ENCODE peak calls at places on chromosomes 5 and 9, in nine cellular contexts. A, B, Y, E, X, Q, O, R and C are unnamed samples.

GRCh38 chr5:1014781-1015221 is 6.2 kb downstream of the NKD2 start:
- DNase-seq in X (no peak), R (no peak), Y (no peak), Q (peak), A (no peak), O (no peak), B (no peak), E (no peak), C (no peak)

GRCh38 chr5:13746026-13746425 is 198.5 kb downstream of the DNAH5 start:
- DNase-seq in X (no peak), Y (no peak), E (no peak), Q (no peak), R (no peak), O (no peak), A (no peak), B (no peak), C (no peak)

GRCh38 chr5:168683247-168683926 is 104.2 kb upstream of the PANK3 start:
- DNase-seq in X (no peak), B (peak), Y (no peak), O (no peak), Q (peak), R (no peak), A (no peak), E (no peak), C (no peak)

GRCh38 chr5:113056988-113057387 is 80.4 kb downstream of the DCP2 start:
- DNase-seq in Q (no peak), R (no peak), A (no peak), B (no peak), E (no peak), Y (peak), O (no peak), X (no peak), C (peak)

GRCh38 chr5:78534148-78535009 is 114.2 kb downstream of the LHFPL2 start:
- DNase-seq in O (peak), R (no peak), B (no peak), X (peak), E (no peak), A (no peak), Q (no peak), Y (no peak), C (no peak)

GRCh38 chr9:20921362-20921761 is 110.1 kb downstream of the HACD4 start:
- DNase-seq in X (no peak), R (no peak), A (no peak), E (no peak), Q (no peak), O (no peak), Y (no peak), B (no peak), C (no peak)

GRCh38 chr9:133169102-133169501 is 5.4 kb upstream of the GBGT1 start:
- DNase-seq in Y (peak), R (no peak), X (no peak), E (no peak), Q (peak), B (no peak), O (no peak), A (no peak), C (no peak)

GRCh38 chr9:20684865-20685696 is 1.0 kb downstream of the FOCAD start:
- DNase-seq in E (no peak), O (peak), Q (no peak), B (peak), R (no peak), X (peak), Y (no peak), A (no peak), C (no peak)

GRCh38 chr5:123455095-123455494 is 31.9 kb upstream of the CEP120 start:
- DNase-seq in X (no peak), R (no peak), E (no peak), Q (no peak), Y (no peak), A (no peak), O (peak), B (no peak), C (no peak)

GRCh38 chr5:147887925-147888324 is 9.4 kb downstream of the SCGB3A2 start:
- DNase-seq in B (no peak), X (peak), E (no peak), A (no peak), O (no peak), Y (no peak), Q (no peak), R (no peak), C (no peak)

GRCh38 chr5:146667633-146668032 is 151.6 kb upstream of the GPR151 start:
- DNase-seq in Y (peak), Q (no peak), A (no peak), B (no peak), X (peak), O (peak), R (no peak), E (no peak), C (no peak)

GRCh38 chr5:135473956-135474670 is 22.0 kb upstream of the TIFAB start:
- DNase-seq in X (no peak), Q (peak), E (no peak), Y (peak), O (no peak), R (no peak), B (no peak), A (no peak), C (no peak)

GRCh38 chr9:133597316-133597957 is 11.8 kb downstream of the FAM163B start:
- DNase-seq in B (no peak), R (no peak), X (no peak), Q (no peak), A (no peak), O (no peak), E (no peak), Y (no peak), C (peak)

GRCh38 chr5:8568858-8569257 is 699.9 kb downstream of the MTRR start:
- DNase-seq in Y (no peak), B (no peak), Q (no peak), O (no peak), X (no peak), R (no peak), E (no peak), A (no peak), C (no peak)

GRCh38 chr5:115840825-115841224 is 540 bp downstream of the ATG12 start:
- DNase-seq in O (peak), B (no peak), Y (no peak), Q (no peak), E (no peak), A (no peak), X (no peak), R (no peak), C (no peak)

GRCh38 chr5:81718300-81718699 is 32.6 kb downstream of the SSBP2 start:
- DNase-seq in E (no peak), Q (no peak), B (no peak), X (no peak), R (no peak), A (no peak), Y (no peak), O (peak), C (no peak)

GRCh38 chr9:34501889-34502425 is 20.8 kb downstream of the ENHO start:
- DNase-seq in O (no peak), Q (no peak), E (peak), B (no peak), Y (no peak), A (no peak), X (peak), R (no peak), C (no peak)

GRCh38 chr9:107425110-107426025 is 64.2 kb downstream of the KLF4 start:
- DNase-seq in A (peak), B (no peak), E (peak), Y (peak), R (no peak), Q (no peak), O (peak), X (peak), C (peak)

GRCh38 chr5:135391123-135391868 is 7.7 kb downstream of the MACROH2A1 start:
- DNase-seq in X (peak), B (no peak), Y (peak), Q (no peak), E (no peak), R (no peak), A (no peak), O (peak), C (no peak)

GRCh38 chr9:35272989-35273388 is 111.2 kb downstream of the UNC13B start:
- DNase-seq in X (peak), A (no peak), Y (no peak), B (no peak), Q (no peak), O (peak), E (no peak), R (no peak), C (no peak)

GRCh38 chr9:281753-282645 is 67.3 kb downstream of the DOCK8 start:
- DNase-seq in X (no peak), O (no peak), A (no peak), Q (no peak), R (no peak), E (no peak), B (peak), Y (no peak), C (no peak)

GRCh38 chr5:53962306-53962705 is 348.1 kb downstream of the ARL15 start:
- DNase-seq in Q (no peak), O (no peak), A (no peak), E (no peak), X (no peak), Y (no peak), B (no peak), R (no peak), C (no peak)

GRCh38 chr5:411728-412127 is 31.2 kb upstream of the EXOC3 start:
- DNase-seq in R (no peak), Q (peak), O (no peak), A (no peak), B (no peak), E (no peak), Y (no peak), X (no peak), C (no peak)

GRCh38 chr5:105259581-105260217 is 1697.1 kb upstream of the NUDT12 start:
- DNase-seq in X (no peak), E (no peak), O (no peak), Q (no peak), R (no peak), Y (no peak), B (no peak), A (no peak), C (no peak)

GRCh38 chr9:137647096-137647709 is 28.4 kb downstream of the EHMT1 start:
- DNase-seq in B (no peak), X (no peak), E (no peak), O (no peak), A (no peak), R (no peak), Y (no peak), Q (peak), C (peak)

GRCh38 chr5:87154191-87154590 is 113.5 kb upstream of the RASA1 start:
- DNase-seq in O (no peak), Y (no peak), A (no peak), Q (no peak), X (no peak), E (no peak), R (no peak), B (no peak), C (no peak)

GRCh38 chr9:78031271-78031825 is at the start of gene GNAQ:
- DNase-seq in X (peak), Q (no peak), R (no peak), B (no peak), Y (peak), A (no peak), E (no peak), O (no peak), C (no peak)

GRCh38 chr9:107667700-107668099 is 178.1 kb upstream of the KLF4 start:
- DNase-seq in B (no peak), X (no peak), E (no peak), A (no peak), O (no peak), Y (no peak), Q (no peak), R (no peak), C (no peak)

GRCh38 chr5:141518616-141519015 is 29.7 kb downstream of the PCDHGC5 start:
- DNase-seq in A (no peak), Y (no peak), E (no peak), B (no peak), O (peak), X (no peak), Q (no peak), R (no peak), C (no peak)

GRCh38 chr5:89343666-89344065 is 460.7 kb upstream of the MEF2C start:
- DNase-seq in O (no peak), A (no peak), Q (no peak), X (peak), E (no peak), R (peak), Y (no peak), B (no peak), C (no peak)

GRCh38 chr9:29176786-29177185 is 1603.5 kb upstream of the C9orf72 start:
- DNase-seq in Q (no peak), Y (no peak), R (no peak), O (no peak), A (no peak), X (no peak), E (no peak), B (no peak), C (no peak)

GRCh38 chr5:131277415-131277814 is 13.6 kb downstream of the CDC42SE2 start:
- DNase-seq in A (no peak), Y (no peak), Q (no peak), B (no peak), R (no peak), E (no peak), X (no peak), O (no peak), C (no peak)

GRCh38 chr9:88310310-88310980 is 77.8 kb upstream of the SPIN1 start:
- DNase-seq in E (no peak), O (no peak), Q (peak), R (no peak), A (no peak), X (peak), Y (peak), B (no peak), C (no peak)

GRCh38 chr9:107734231-107735014 is 244.9 kb upstream of the KLF4 start:
- DNase-seq in Y (no peak), A (no peak), B (no peak), E (no peak), Q (no peak), R (no peak), X (peak), O (no peak), C (no peak)

GRCh38 chr5:173263566-173263965 is 28.6 kb upstream of the NKX2-5 start:
- DNase-seq in E (no peak), X (no peak), A (no peak), B (no peak), O (no peak), Y (peak), Q (no peak), R (no peak), C (no peak)

GRCh38 chr5:149452007-149452664 is 73.0 kb upstream of the IL17B start:
- DNase-seq in B (no peak), X (peak), E (no peak), O (peak), Q (no peak), A (no peak), R (no peak), Y (peak), C (peak)

GRCh38 chr5:43066231-43066798 is 26.2 kb upstream of the ANXA2R start:
- DNase-seq in X (peak), O (peak), A (peak), R (peak), E (peak), Q (no peak), Y (peak), B (peak), C (peak)

GRCh38 chr5:178554311-178554710 is 35.9 kb downstream of the COL23A1 start:
- DNase-seq in Y (no peak), R (no peak), X (no peak), E (no peak), Q (no peak), O (no peak), B (no peak), A (no peak), C (no peak)

GRCh38 chr5:76622973-76623596 is at the start of gene F2RL2:
- DNase-seq in Y (peak), R (no peak), E (no peak), O (peak), B (no peak), A (no peak), Q (no peak), X (peak), C (no peak)